ENCODE peak calls at places on chromosomes 11 and 22, in five cellular contexts. X is WTC11, W is endothelial cell, S is B cell, O is cardiac muscle cell. U is an unnamed sample.

GRCh38 chr22:27537481-27537891 is 264.1 kb downstream of the MN1 start:
- DNase-seq in O (no peak), W (no peak), X (no peak), S (no peak), U (peak; percentile 38)

GRCh38 chr11:116814502-116814901 is 8.6 kb downstream of the APOA4 start:
- DNase-seq in S (no peak), W (no peak), X (no peak), O (no peak), U (no peak)

GRCh38 chr22:40044870-40045834 is 50.4 kb downstream of the FAM83F start:
- DNase-seq in O (peak; percentile 79), W (peak; percentile 75), X (peak; percentile 65), S (peak; percentile 87), U (peak; percentile 16)

GRCh38 chr11:12092714-12093113 is 17.7 kb upstream of the MICAL2 start:
- DNase-seq in S (no peak), O (no peak), X (no peak), W (no peak), U (no peak)

GRCh38 chr11:121650520-121651266 is 197.9 kb upstream of the SORL1-AS1 start:
- DNase-seq in S (no peak), W (no peak), O (no peak), X (no peak), U (no peak)

GRCh38 chr11:43575931-43576833 is 104.4 kb upstream of the HSD17B12 start:
- DNase-seq in S (no peak), O (peak; percentile 64), X (no peak), W (no peak), U (no peak)

GRCh38 chr11:128155590-128155989 is 431.8 kb downstream of the ETS1 start:
- DNase-seq in W (no peak), O (no peak), X (no peak), S (no peak), U (no peak)

GRCh38 chr11:134578807-134579708 is 167.0 kb upstream of the B3GAT1 start:
- DNase-seq in W (peak; percentile 34), X (no peak), O (peak; percentile 34), S (no peak), U (no peak)

GRCh38 chr11:124874571-124875255 is 9.5 kb downstream of the ROBO3 start:
- DNase-seq in W (no peak), S (no peak), O (no peak), X (no peak), U (no peak)

GRCh38 chr11:27201454-27202302 is 161.1 kb downstream of the BBOX1 start:
- DNase-seq in S (no peak), W (no peak), X (no peak), O (peak; percentile 91), U (peak; percentile 99)

GRCh38 chr11:72221386-72221785 is 3.2 kb upstream of the INPPL1 start:
- DNase-seq in W (no peak), X (no peak), S (peak; percentile 43), O (no peak), U (no peak)

GRCh38 chr11:116576523-116576922 is 196.3 kb downstream of the BUD13 start:
- DNase-seq in X (no peak), W (no peak), O (no peak), S (no peak), U (no peak)

GRCh38 chr11:57131080-57131790 is 50.5 kb upstream of the LRRC55 start:
- DNase-seq in S (no peak), O (peak; percentile 74), X (peak; percentile 79), W (peak; percentile 60), U (peak; percentile 12)

GRCh38 chr11:720642-721346 is 14.8 kb downstream of the EPS8L2 start:
- DNase-seq in X (peak; percentile 87), W (no peak), S (peak; percentile 73), O (peak; percentile 66), U (peak; percentile 53)

GRCh38 chr11:77115181-77115611 is 12.6 kb downstream of the OMP start:
- DNase-seq in W (peak; percentile 27), S (no peak), O (no peak), X (peak; percentile 51), U (no peak)

GRCh38 chr11:46643531-46643930 is 26.2 kb downstream of the ATG13 start:
- DNase-seq in W (no peak), X (no peak), O (no peak), S (no peak), U (no peak)

GRCh38 chr11:128725630-128726461 is 32.0 kb downstream of the FLI1 start:
- DNase-seq in W (no peak), S (peak; percentile 81), X (no peak), O (no peak), U (peak; percentile 54)

GRCh38 chr22:47090591-47091240 is 328.3 kb downstream of the TBC1D22A start:
- DNase-seq in O (no peak), S (peak; percentile 20), X (peak; percentile 54), W (no peak), U (peak; percentile 68)

GRCh38 chr22:41752011-41752975 is 48.2 kb upstream of the CCDC134 start:
- DNase-seq in X (no peak), W (no peak), S (no peak), O (no peak), U (no peak)

GRCh38 chr22:30228509-30229359 is 17.8 kb downstream of the LIF start:
- DNase-seq in W (no peak), X (no peak), S (no peak), O (no peak), U (peak; percentile 25)

GRCh38 chr11:561148-562003 is 606 bp downstream of the RASSF7 start:
- DNase-seq in W (no peak), S (no peak), X (no peak), O (no peak), U (no peak)

GRCh38 chr22:48382197-48382596 is 1445.5 kb downstream of the BRD1 start:
- DNase-seq in X (no peak), S (no peak), W (no peak), O (no peak), U (no peak)

GRCh38 chr22:30192427-30192826 is 54.1 kb downstream of the LIF start:
- DNase-seq in X (no peak), W (no peak), O (no peak), S (peak; percentile 19), U (no peak)

GRCh38 chr11:34346551-34346950 is 11.3 kb downstream of the ABTB2 start:
- DNase-seq in O (no peak), X (no peak), W (no peak), S (no peak), U (no peak)

GRCh38 chr11:44051171-44051570 is 3.4 kb downstream of the ACCSL start:
- DNase-seq in O (no peak), W (no peak), S (no peak), X (no peak), U (no peak)

GRCh38 chr11:112620621-112621394 is 340.4 kb upstream of the NCAM1 start:
- DNase-seq in O (no peak), S (no peak), X (no peak), W (no peak), U (no peak)

GRCh38 chr11:47340980-47341775 is 11.3 kb downstream of the MYBPC3 start:
- DNase-seq in W (no peak), X (no peak), S (no peak), O (no peak), U (no peak)

GRCh38 chr11:101269990-101270660 is 140.5 kb upstream of the PGR start:
- DNase-seq in X (no peak), S (no peak), W (no peak), O (no peak), U (no peak)

GRCh38 chr11:85768473-85769146 is 42.3 kb downstream of the SYTL2 start:
- DNase-seq in X (no peak), S (no peak), O (no peak), W (no peak), U (no peak)

GRCh38 chr11:63978551-63979235 is 4.3 kb downstream of the COX8A start:
- DNase-seq in S (no peak), W (no peak), X (no peak), O (no peak), U (no peak)

GRCh38 chr11:132007184-132007583 is 636.8 kb downstream of the NTM start:
- DNase-seq in W (no peak), S (no peak), O (no peak), X (no peak), U (no peak)

GRCh38 chr11:65851811-65852507 is 6.0 kb downstream of the CFL1 start:
- DNase-seq in W (no peak), O (no peak), X (no peak), S (no peak), U (no peak)

GRCh38 chr11:65852508-65853248 is 5.3 kb downstream of the CFL1 start:
- DNase-seq in W (no peak), O (no peak), S (no peak), X (no peak), U (no peak)

GRCh38 chr11:65854871-65855837 is 2.8 kb downstream of the CFL1 start:
- DNase-seq in O (no peak), X (no peak), W (no peak), S (peak; percentile 9), U (no peak)

GRCh38 chr11:65854161-65854592 is 3.8 kb downstream of the CFL1 start:
- DNase-seq in O (no peak), W (no peak), S (no peak), X (no peak), U (no peak)

GRCh38 chr11:65853249-65853979 is 4.6 kb downstream of the CFL1 start:
- DNase-seq in W (no peak), X (no peak), S (no peak), O (no peak), U (no peak)
- TF ChIP-seq CTCF in W (no peak), X (no peak), S (no peak), O (peak; percentile 10), U (peak; percentile 11)

GRCh38 chr11:2870460-2870859 is 15.1 kb downstream of the CDKN1C start:
- DNase-seq in O (no peak), X (no peak), W (no peak), S (no peak), U (no peak)

GRCh38 chr11:2867722-2868548 is 17.6 kb downstream of the CDKN1C start:
- DNase-seq in W (no peak), S (no peak), X (no peak), O (no peak), U (no peak)

GRCh38 chr11:2868604-2869526 is 16.7 kb downstream of the CDKN1C start:
- DNase-seq in S (no peak), X (no peak), O (no peak), W (no peak), U (no peak)

GRCh38 chr11:2869561-2870427 is 15.8 kb downstream of the CDKN1C start:
- DNase-seq in S (no peak), W (no peak), O (no peak), X (peak; percentile 61), U (no peak)

GRCh38 chr11:2870955-2871720 is 14.4 kb downstream of the CDKN1C start:
- DNase-seq in X (peak; percentile 40), W (no peak), S (no peak), O (no peak), U (peak; percentile 19)
- TF ChIP-seq CTCF in X (no peak), W (no peak), S (no peak), O (no peak), U (no peak)

DNA sequence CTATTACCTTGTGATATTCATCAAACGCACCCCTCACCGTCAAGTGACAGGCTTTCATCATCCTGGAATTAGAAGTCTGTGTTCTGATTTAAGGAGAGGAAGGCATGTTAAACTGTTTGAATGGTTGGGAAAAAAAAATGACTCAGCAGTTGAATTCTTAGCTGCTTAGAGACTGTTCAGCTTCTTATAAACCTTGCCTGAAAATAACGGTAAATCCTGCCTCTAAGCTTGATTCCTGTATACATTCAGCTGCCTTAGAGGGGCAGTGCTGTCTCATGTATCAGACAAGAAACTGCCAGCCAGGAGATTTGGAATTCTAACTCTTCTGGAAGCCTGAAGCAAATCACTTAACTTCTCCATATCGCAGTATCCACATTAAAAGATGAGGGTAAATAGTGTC is 437.4 kb downstream of the JRKL start:
- DNase-seq in X (no peak), W (peak; percentile 6), O (peak; percentile 61), S (no peak), U (peak; percentile 4)
- TF ChIP-seq CTCF in X (no peak), W (no peak), O (peak; percentile 40), S (no peak), U (peak; percentile 14)

GRCh38 chr11:19511066-19511412 is 201.6 kb upstream of the NAV2 start:
- DNase-seq in S (no peak), O (no peak), X (no peak), W (no peak), U (no peak)
- TF ChIP-seq CTCF in S (no peak), O (no peak), X (no peak), W (no peak), U (no peak)

U was measured in fibroblast of villous mesenchyme.